ENCODE peak calls at places on chromosomes 16 and 17, in six cellular contexts. H, P, U, Z, L and D are unnamed samples.

GRCh38 chr16:58912571-58912970 is 178.5 kb upstream of the GOT2 start:
- DNase-seq in H (no peak), P (no peak), U (no peak), Z (no peak), L (no peak), D (no peak)

GRCh38 chr16:28981517-28981916 is 3.3 kb upstream of the LAT start:
- DNase-seq in H (no peak), P (peak), U (no peak), Z (no peak), L (no peak), D (no peak)

GRCh38 chr16:19328364-19328763 is 42.8 kb downstream of the CLEC19A start:
- DNase-seq in H (no peak), P (no peak), U (no peak), Z (no peak), L (no peak), D (no peak)

GRCh38 chr17:79168486-79169055 is 93.9 kb downstream of the ENGASE start:
- DNase-seq in H (no peak), P (no peak), U (no peak), Z (no peak), L (no peak), D (no peak)

GRCh38 chr17:42459256-42459982 is 741 bp downstream of the ATP6V0A1 start:
- DNase-seq in H (peak), P (peak), U (peak), Z (peak), L (peak), D (peak)

GRCh38 chr16:84159006-84159405 is 13.9 kb downstream of the DNAAF1 start:
- DNase-seq in H (no peak), P (no peak), U (no peak), Z (no peak), L (no peak), D (no peak)

GRCh38 chr16:72291531-72291981 is 119.6 kb upstream of the PMFBP1 start:
- DNase-seq in H (peak), P (no peak), U (no peak), Z (no peak), L (peak), D (no peak)

GRCh38 chr17:338442-339192 is 14.0 kb downstream of the RPH3AL start:
- DNase-seq in H (no peak), P (no peak), U (no peak), Z (peak), L (no peak), D (no peak)

GRCh38 chr16:12305847-12306246 is 329.3 kb downstream of the SNX29 start:
- DNase-seq in H (no peak), P (no peak), U (no peak), Z (no peak), L (no peak), D (no peak)

GRCh38 chr17:9240659-9241370 is 219.5 kb downstream of the NTN1 start:
- DNase-seq in H (peak), P (peak), U (peak), Z (peak), L (no peak), D (peak)

GRCh38 chr17:27109346-27109745 is 184.6 kb upstream of the WSB1 start:
- DNase-seq in H (no peak), P (no peak), U (no peak), Z (no peak), L (no peak), D (no peak)

GRCh38 chr17:59062509-59062908 is 44.2 kb downstream of the TRIM37 start:
- DNase-seq in H (no peak), P (no peak), U (no peak), Z (no peak), L (no peak), D (no peak)

GRCh38 chr17:73827627-73828241 is 183.5 kb upstream of the SDK2 start:
- DNase-seq in H (peak), P (peak), U (no peak), Z (no peak), L (no peak), D (no peak)

GRCh38 chr16:8622315-8622656 is 788 bp downstream of the METTL22 start:
- DNase-seq in H (no peak), P (no peak), U (no peak), Z (no peak), L (no peak), D (no peak)

GRCh38 chr17:77527836-77528505 is 387.2 kb downstream of the SEC14L1 start:
- DNase-seq in H (no peak), P (no peak), U (no peak), Z (no peak), L (no peak), D (no peak)

GRCh38 chr17:58326609-58327341 is 1.8 kb downstream of the TSPOAP1 start:
- DNase-seq in H (no peak), P (no peak), U (no peak), Z (no peak), L (no peak), D (no peak)

DNA sequence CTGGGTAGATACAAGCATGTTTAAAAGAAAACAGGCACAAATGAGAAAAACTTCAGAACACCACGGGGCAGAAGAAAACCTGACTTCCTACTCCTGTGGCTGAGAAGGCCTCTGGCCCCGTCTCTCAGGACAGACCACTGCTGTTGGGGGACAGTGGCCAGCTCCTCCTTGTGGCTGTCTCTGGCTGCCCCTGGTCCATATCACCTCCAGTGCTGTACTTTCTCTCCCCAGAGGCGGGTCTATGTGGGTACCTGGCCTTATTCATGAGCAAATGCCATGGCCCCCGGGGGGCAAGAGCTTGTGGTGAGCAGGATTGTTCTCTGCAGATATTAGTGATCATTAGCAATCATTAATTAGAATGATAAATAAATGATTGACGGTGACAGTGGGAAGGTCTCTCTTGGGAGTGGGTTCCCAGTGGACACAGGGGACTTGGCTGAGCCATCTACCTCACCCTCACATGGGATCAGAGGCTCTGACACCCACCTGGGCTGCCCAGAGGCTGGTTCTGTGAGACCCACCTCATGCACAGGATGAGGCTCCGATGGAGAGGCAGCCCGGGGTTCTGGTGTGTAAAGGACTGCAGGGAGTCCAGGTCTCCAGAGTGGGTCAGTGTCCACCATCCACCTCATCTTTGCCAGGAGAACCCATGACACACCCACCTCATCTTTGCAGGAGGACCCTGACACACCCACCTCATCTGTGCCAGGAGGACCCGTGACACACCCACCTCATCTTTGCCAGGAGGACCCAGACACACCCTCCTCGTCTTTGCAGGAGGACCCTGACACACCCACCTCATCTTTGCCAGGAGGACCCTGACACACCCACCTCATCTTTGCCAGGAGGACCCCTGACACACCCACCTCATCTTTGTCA is 30.6 kb upstream of the CBFA2T3 start:
- DNase-seq in H (no peak), P (no peak), U (peak), Z (no peak), L (no peak), D (peak)
- TF ChIP-seq CTCF in H (no peak), P (no peak), U (no peak), Z (no peak), L (no peak), D (no peak)

GRCh38 chr17:17141860-17142552 is 64.1 kb downstream of the PLD6 start:
- DNase-seq in H (peak), P (peak), U (no peak), Z (no peak), L (peak), D (no peak)
- TF ChIP-seq CTCF in H (peak), P (peak), U (peak), Z (peak), L (peak), D (peak)

GRCh38 chr17:14813649-14814048 is 451.5 kb downstream of the PMP22 start:
- DNase-seq in H (no peak), P (peak), U (no peak), Z (peak), L (no peak), D (no peak)
- TF ChIP-seq CTCF in H (no peak), P (no peak), U (no peak), Z (peak), L (peak), D (no peak)

GRCh38 chr16:5001986-5002385 is 31.7 kb downstream of the NAGPA start:
- DNase-seq in H (no peak), P (no peak), U (no peak), Z (no peak), L (no peak), D (no peak)
- TF ChIP-seq CTCF in H (no peak), P (no peak), U (no peak), Z (no peak), L (no peak), D (no peak)

DNA sequence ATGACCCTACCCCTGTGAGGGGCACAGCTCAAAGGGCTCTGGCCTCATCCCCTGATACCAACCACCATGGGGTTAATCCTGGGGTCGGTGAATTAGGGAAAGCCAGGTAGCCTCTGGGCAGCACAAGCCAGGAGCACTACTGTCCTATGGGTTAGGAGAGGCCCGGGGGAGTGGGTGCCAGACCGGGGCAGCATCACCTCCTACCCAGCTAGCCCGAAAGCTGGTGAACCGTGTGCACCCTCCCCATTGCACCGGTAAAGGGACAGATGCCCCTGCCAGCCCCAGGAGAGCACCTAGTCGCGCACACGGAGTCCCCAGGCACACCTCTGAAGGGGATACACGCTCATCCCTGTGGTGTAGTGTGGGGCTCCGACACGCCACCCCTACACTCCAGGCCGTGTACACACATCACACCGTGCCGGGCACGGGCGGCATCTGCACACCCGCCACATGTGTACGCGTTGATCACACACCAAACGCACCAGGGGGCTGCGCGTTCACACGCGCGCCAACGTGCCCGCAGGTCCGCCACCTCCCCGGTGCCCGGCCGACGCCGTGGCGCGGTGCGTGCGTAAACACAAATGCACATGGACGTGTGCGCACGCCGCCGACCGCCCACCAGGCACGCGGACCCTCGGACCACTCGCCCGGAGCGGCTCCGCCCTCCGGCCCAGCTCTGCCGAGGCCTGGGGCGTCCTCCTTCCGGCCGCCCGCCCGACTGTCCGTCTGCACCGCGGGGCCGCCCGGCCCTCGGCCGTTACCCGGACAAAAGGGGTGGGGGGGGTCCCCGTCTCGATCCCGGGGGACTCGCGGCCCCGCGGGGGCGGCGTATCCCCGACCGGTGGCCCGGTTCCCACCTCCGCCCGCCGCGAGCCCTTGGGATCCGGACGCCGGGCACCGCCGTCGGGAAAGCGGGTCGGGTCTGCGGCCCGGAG is 785 bp downstream of the UBALD1 start:
- DNase-seq in H (peak), P (peak), U (no peak), Z (peak), L (no peak), D (peak)
- TF ChIP-seq CTCF in H (no peak), P (no peak), U (no peak), Z (no peak), L (peak), D (no peak)

GRCh38 chr16:87653234-87653633 is 50.9 kb downstream of the JPH3 start:
- DNase-seq in H (peak), P (no peak), U (no peak), Z (no peak), L (no peak), D (no peak)
- TF ChIP-seq CTCF in H (peak), P (no peak), U (no peak), Z (no peak), L (peak), D (no peak)

GRCh38 chr17:34638526-34639260 is 59.3 kb downstream of the TMEM132E start:
- DNase-seq in H (no peak), P (no peak), U (no peak), Z (no peak), L (no peak), D (no peak)
- TF ChIP-seq CTCF in H (no peak), P (no peak), U (no peak), Z (no peak), L (peak), D (no peak)